ENCODE peak calls at places on chromosomes 6 and 20, in five cellular contexts. One of them, this sample, is unnamed.

GRCh38 chr6:79498842-79499241 is 38.4 kb downstream of the LCA5 start:
- DNase-seq in cerebellar nuclear complex: no peak
- DNase-seq in H9: no peak
- DNase-seq in activated gamma-delta T cell treated with anti-CD3 and anti-CD28 coated beads, Interleukin-2, amount 50 U/mL, for 16 hours: no peak
- DNase-seq in renal cortical epithelial cell: no peak
- DNase-seq in this sample: no peak

GRCh38 chr6:131022691-131023090 is 40.4 kb downstream of the EPB41L2 start:
- DNase-seq in activated gamma-delta T cell treated with anti-CD3 and anti-CD28 coated beads, Interleukin-2, amount 50 U/mL, for 16 hours: no peak
- DNase-seq in cerebellar nuclear complex: no peak
- DNase-seq in H9: no peak
- DNase-seq in renal cortical epithelial cell: no peak
- DNase-seq in this sample: no peak

GRCh38 chr6:134550604-134551003 is 232.7 kb upstream of the SGK1 start:
- DNase-seq in cerebellar nuclear complex: no peak
- DNase-seq in activated gamma-delta T cell treated with anti-CD3 and anti-CD28 coated beads, Interleukin-2, amount 50 U/mL, for 16 hours: no peak
- DNase-seq in renal cortical epithelial cell: peak; percentile 76
- DNase-seq in H9: no peak
- DNase-seq in this sample: peak; percentile 50

GRCh38 chr6:78867020-78867369 is 356 bp upstream of the IRAK1BP1 start:
- DNase-seq in renal cortical epithelial cell: no peak
- DNase-seq in cerebellar nuclear complex: no peak
- DNase-seq in activated gamma-delta T cell treated with anti-CD3 and anti-CD28 coated beads, Interleukin-2, amount 50 U/mL, for 16 hours: no peak
- DNase-seq in H9: no peak
- DNase-seq in this sample: no peak

GRCh38 chr6:156601156-156601820 is 175.9 kb upstream of the ARID1B start:
- DNase-seq in H9: no peak
- DNase-seq in cerebellar nuclear complex: no peak
- DNase-seq in renal cortical epithelial cell: no peak
- DNase-seq in activated gamma-delta T cell treated with anti-CD3 and anti-CD28 coated beads, Interleukin-2, amount 50 U/mL, for 16 hours: no peak
- DNase-seq in this sample: no peak

GRCh38 chr6:123393333-123393732 is 243.4 kb downstream of the TRDN start:
- DNase-seq in cerebellar nuclear complex: no peak
- DNase-seq in renal cortical epithelial cell: peak; percentile 26
- DNase-seq in activated gamma-delta T cell treated with anti-CD3 and anti-CD28 coated beads, Interleukin-2, amount 50 U/mL, for 16 hours: no peak
- DNase-seq in H9: no peak
- DNase-seq in this sample: peak; percentile 27

GRCh38 chr6:4815584-4815983 is 39.4 kb downstream of the CDYL start:
- DNase-seq in activated gamma-delta T cell treated with anti-CD3 and anti-CD28 coated beads, Interleukin-2, amount 50 U/mL, for 16 hours: no peak
- DNase-seq in renal cortical epithelial cell: no peak
- DNase-seq in cerebellar nuclear complex: no peak
- DNase-seq in H9: no peak
- DNase-seq in this sample: no peak

GRCh38 chr20:59578602-59579403 is 25.5 kb upstream of the PHACTR3 start:
- DNase-seq in renal cortical epithelial cell: no peak
- DNase-seq in activated gamma-delta T cell treated with anti-CD3 and anti-CD28 coated beads, Interleukin-2, amount 50 U/mL, for 16 hours: no peak
- DNase-seq in H9: no peak
- DNase-seq in cerebellar nuclear complex: no peak
- DNase-seq in this sample: no peak

GRCh38 chr6:135267085-135267484 is 86.0 kb downstream of the MYB start:
- DNase-seq in cerebellar nuclear complex: no peak
- DNase-seq in activated gamma-delta T cell treated with anti-CD3 and anti-CD28 coated beads, Interleukin-2, amount 50 U/mL, for 16 hours: no peak
- DNase-seq in H9: no peak
- DNase-seq in renal cortical epithelial cell: no peak
- DNase-seq in this sample: no peak

GRCh38 chr20:34940126-34940525 is 15.5 kb downstream of the GSS start:
- DNase-seq in activated gamma-delta T cell treated with anti-CD3 and anti-CD28 coated beads, Interleukin-2, amount 50 U/mL, for 16 hours: no peak
- DNase-seq in cerebellar nuclear complex: no peak
- DNase-seq in H9: no peak
- DNase-seq in renal cortical epithelial cell: peak; percentile 78
- DNase-seq in this sample: no peak

GRCh38 chr20:41524980-41525613 is 93.1 kb downstream of the CHD6 start:
- DNase-seq in activated gamma-delta T cell treated with anti-CD3 and anti-CD28 coated beads, Interleukin-2, amount 50 U/mL, for 16 hours: no peak
- DNase-seq in renal cortical epithelial cell: peak; percentile 62
- DNase-seq in H9: no peak
- DNase-seq in cerebellar nuclear complex: peak; percentile 40
- DNase-seq in this sample: no peak

GRCh38 chr6:6654599-6655575 is 66.4 kb downstream of the LY86 start:
- DNase-seq in activated gamma-delta T cell treated with anti-CD3 and anti-CD28 coated beads, Interleukin-2, amount 50 U/mL, for 16 hours: no peak
- DNase-seq in H9: no peak
- DNase-seq in renal cortical epithelial cell: peak; percentile 32
- DNase-seq in cerebellar nuclear complex: no peak
- DNase-seq in this sample: no peak

GRCh38 chr20:14232650-14233049 is 104.8 kb downstream of the FLRT3 start:
- DNase-seq in activated gamma-delta T cell treated with anti-CD3 and anti-CD28 coated beads, Interleukin-2, amount 50 U/mL, for 16 hours: no peak
- DNase-seq in cerebellar nuclear complex: no peak
- DNase-seq in renal cortical epithelial cell: peak; percentile 22
- DNase-seq in H9: no peak
- DNase-seq in this sample: no peak

GRCh38 chr20:61056136-61056535 is 195.9 kb upstream of the CDH4 start:
- DNase-seq in H9: no peak
- DNase-seq in activated gamma-delta T cell treated with anti-CD3 and anti-CD28 coated beads, Interleukin-2, amount 50 U/mL, for 16 hours: no peak
- DNase-seq in cerebellar nuclear complex: no peak
- DNase-seq in renal cortical epithelial cell: no peak
- DNase-seq in this sample: no peak

GRCh38 chr20:60108397-60108796 is 150.2 kb downstream of the CDH26 start:
- DNase-seq in renal cortical epithelial cell: no peak
- DNase-seq in activated gamma-delta T cell treated with anti-CD3 and anti-CD28 coated beads, Interleukin-2, amount 50 U/mL, for 16 hours: no peak
- DNase-seq in cerebellar nuclear complex: no peak
- DNase-seq in H9: no peak
- DNase-seq in this sample: no peak

GRCh38 chr6:3410385-3411360 is 46.2 kb downstream of the SLC22A23 start:
- DNase-seq in activated gamma-delta T cell treated with anti-CD3 and anti-CD28 coated beads, Interleukin-2, amount 50 U/mL, for 16 hours: peak; percentile 46
- DNase-seq in cerebellar nuclear complex: no peak
- DNase-seq in renal cortical epithelial cell: no peak
- DNase-seq in H9: peak; percentile 84
- DNase-seq in this sample: peak; percentile 97

GRCh38 chr6:132995432-132995831 is 181.1 kb downstream of the RPS12 start:
- DNase-seq in cerebellar nuclear complex: no peak
- DNase-seq in renal cortical epithelial cell: peak; percentile 61
- DNase-seq in activated gamma-delta T cell treated with anti-CD3 and anti-CD28 coated beads, Interleukin-2, amount 50 U/mL, for 16 hours: no peak
- DNase-seq in H9: no peak
- DNase-seq in this sample: no peak

GRCh38 chr6:156839591-156840001 is 62.4 kb downstream of the ARID1B start:
- DNase-seq in cerebellar nuclear complex: no peak
- DNase-seq in activated gamma-delta T cell treated with anti-CD3 and anti-CD28 coated beads, Interleukin-2, amount 50 U/mL, for 16 hours: no peak
- DNase-seq in renal cortical epithelial cell: no peak
- DNase-seq in H9: no peak
- DNase-seq in this sample: no peak

GRCh38 chr6:126886106-126886505 is 232.4 kb upstream of the RSPO3 start:
- DNase-seq in renal cortical epithelial cell: peak; percentile 27
- DNase-seq in cerebellar nuclear complex: no peak
- DNase-seq in H9: no peak
- DNase-seq in activated gamma-delta T cell treated with anti-CD3 and anti-CD28 coated beads, Interleukin-2, amount 50 U/mL, for 16 hours: no peak
- DNase-seq in this sample: no peak

GRCh38 chr6:29674008-29674407 is 6.9 kb downstream of the ZFP57 start:
- DNase-seq in cerebellar nuclear complex: no peak
- DNase-seq in activated gamma-delta T cell treated with anti-CD3 and anti-CD28 coated beads, Interleukin-2, amount 50 U/mL, for 16 hours: no peak
- DNase-seq in renal cortical epithelial cell: no peak
- DNase-seq in H9: no peak
- DNase-seq in this sample: no peak

GRCh38 chr6:30834643-30835042 is 49.7 kb upstream of the DDR1 start:
- DNase-seq in renal cortical epithelial cell: no peak
- DNase-seq in activated gamma-delta T cell treated with anti-CD3 and anti-CD28 coated beads, Interleukin-2, amount 50 U/mL, for 16 hours: no peak
- DNase-seq in H9: no peak
- DNase-seq in cerebellar nuclear complex: no peak
- DNase-seq in this sample: no peak

GRCh38 chr20:20710847-20711315 is 1.6 kb downstream of the RALGAPA2 start:
- DNase-seq in activated gamma-delta T cell treated with anti-CD3 and anti-CD28 coated beads, Interleukin-2, amount 50 U/mL, for 16 hours: no peak
- DNase-seq in cerebellar nuclear complex: no peak
- DNase-seq in H9: no peak
- DNase-seq in renal cortical epithelial cell: peak; percentile 88
- DNase-seq in this sample: no peak

GRCh38 chr6:44041461-44042260 is 85.6 kb downstream of the MRPL14 start:
- DNase-seq in cerebellar nuclear complex: no peak
- DNase-seq in activated gamma-delta T cell treated with anti-CD3 and anti-CD28 coated beads, Interleukin-2, amount 50 U/mL, for 16 hours: no peak
- DNase-seq in H9: peak; percentile 84
- DNase-seq in renal cortical epithelial cell: peak; percentile 95
- DNase-seq in this sample: peak; percentile 69

GRCh38 chr20:2283706-2284423 is 11.9 kb upstream of the TGM3 start:
- DNase-seq in cerebellar nuclear complex: no peak
- DNase-seq in activated gamma-delta T cell treated with anti-CD3 and anti-CD28 coated beads, Interleukin-2, amount 50 U/mL, for 16 hours: no peak
- DNase-seq in renal cortical epithelial cell: peak; percentile 89
- DNase-seq in H9: no peak
- DNase-seq in this sample: no peak

GRCh38 chr6:33735201-33735600 is 11.5 kb downstream of the IP6K3 start:
- DNase-seq in renal cortical epithelial cell: no peak
- DNase-seq in cerebellar nuclear complex: no peak
- DNase-seq in H9: no peak
- DNase-seq in activated gamma-delta T cell treated with anti-CD3 and anti-CD28 coated beads, Interleukin-2, amount 50 U/mL, for 16 hours: no peak
- DNase-seq in this sample: no peak

GRCh38 chr20:53497246-53497645 is 96.4 kb downstream of the ZNF217 start:
- DNase-seq in renal cortical epithelial cell: no peak
- DNase-seq in H9: no peak
- DNase-seq in cerebellar nuclear complex: no peak
- DNase-seq in activated gamma-delta T cell treated with anti-CD3 and anti-CD28 coated beads, Interleukin-2, amount 50 U/mL, for 16 hours: no peak
- DNase-seq in this sample: no peak

GRCh38 chr20:14997791-14998190 is 660.4 kb upstream of the FLRT3 start:
- DNase-seq in renal cortical epithelial cell: peak; percentile 73
- DNase-seq in H9: no peak
- DNase-seq in cerebellar nuclear complex: no peak
- DNase-seq in activated gamma-delta T cell treated with anti-CD3 and anti-CD28 coated beads, Interleukin-2, amount 50 U/mL, for 16 hours: no peak
- DNase-seq in this sample: no peak

GRCh38 chr6:154928325-154928922 is 66.7 kb upstream of the TIAM2 start:
- DNase-seq in renal cortical epithelial cell: peak; percentile 49
- DNase-seq in cerebellar nuclear complex: no peak
- DNase-seq in H9: peak; percentile 52
- DNase-seq in activated gamma-delta T cell treated with anti-CD3 and anti-CD28 coated beads, Interleukin-2, amount 50 U/mL, for 16 hours: peak; percentile 52
- DNase-seq in this sample: peak; percentile 93

GRCh38 chr6:130324657-130325056 is 41.2 kb upstream of the TMEM200A start:
- DNase-seq in cerebellar nuclear complex: no peak
- DNase-seq in H9: no peak
- DNase-seq in activated gamma-delta T cell treated with anti-CD3 and anti-CD28 coated beads, Interleukin-2, amount 50 U/mL, for 16 hours: no peak
- DNase-seq in renal cortical epithelial cell: no peak
- DNase-seq in this sample: no peak

This sample was measured in GM23338.